ENCODE peak calls at places on chromosomes 4 and X, in nine cellular contexts. One of them, this sample, is unnamed. For H3K36me3, the result is how much of the 10 kb centered on the place peaks cover.

GRCh38 chrX:63032811-63033210 is 318.3 kb downstream of the SPIN4 start:
- DNase-seq in hepatocyte: no peak
- DNase-seq in tibial artery: no peak
- DNase-seq in kidney: no peak
- DNase-seq in fibroblast of lung: no peak
- DNase-seq in left ventricle myocardium inferior: no peak
- DNase-seq in body of pancreas: no peak
- DNase-seq in PC-9: no peak
- DNase-seq in stomach: no peak
- DNase-seq in this sample: no peak

GRCh38 chr4:96472103-96472867 is 632.4 kb downstream of the PDHA2 start:
- DNase-seq in hepatocyte: no peak
- DNase-seq in tibial artery: no peak
- DNase-seq in kidney: no peak
- DNase-seq in fibroblast of lung: peak
- DNase-seq in left ventricle myocardium inferior: no peak
- DNase-seq in body of pancreas: no peak
- DNase-seq in PC-9: peak
- DNase-seq in stomach: no peak
- DNase-seq in this sample: no peak

GRCh38 chrX:17372052-17372451 is 2.9 kb upstream of the NHS start:
- DNase-seq in hepatocyte: no peak
- DNase-seq in tibial artery: no peak
- DNase-seq in kidney: no peak
- DNase-seq in fibroblast of lung: no peak
- DNase-seq in left ventricle myocardium inferior: no peak
- DNase-seq in body of pancreas: no peak
- DNase-seq in PC-9: no peak
- DNase-seq in stomach: no peak
- DNase-seq in this sample: no peak

GRCh38 chr4:165324203-165324917 is 3.1 kb upstream of the MSMO1 start:
- DNase-seq in hepatocyte: peak
- DNase-seq in tibial artery: no peak
- DNase-seq in kidney: no peak
- DNase-seq in fibroblast of lung: no peak
- DNase-seq in left ventricle myocardium inferior: no peak
- DNase-seq in body of pancreas: no peak
- DNase-seq in PC-9: no peak
- DNase-seq in stomach: no peak
- DNase-seq in this sample: no peak

GRCh38 chrX:23789386-23790146 is 6.6 kb downstream of the SAT1 start:
- DNase-seq in hepatocyte: no peak
- DNase-seq in tibial artery: no peak
- DNase-seq in kidney: peak
- DNase-seq in fibroblast of lung: no peak
- DNase-seq in left ventricle myocardium inferior: no peak
- DNase-seq in body of pancreas: peak
- DNase-seq in PC-9: no peak
- DNase-seq in stomach: no peak
- DNase-seq in this sample: no peak

GRCh38 chrX:139559383-139560042 is 29.0 kb downstream of the F9 start:
- DNase-seq in hepatocyte: peak
- DNase-seq in tibial artery: no peak
- DNase-seq in kidney: no peak
- DNase-seq in fibroblast of lung: peak
- DNase-seq in left ventricle myocardium inferior: no peak
- DNase-seq in body of pancreas: peak
- DNase-seq in PC-9: peak
- DNase-seq in stomach: peak
- DNase-seq in this sample: peak

GRCh38 chr4:111632752-111633151 is 512.5 kb upstream of the FAM241A start:
- DNase-seq in hepatocyte: no peak
- DNase-seq in tibial artery: no peak
- DNase-seq in kidney: no peak
- DNase-seq in fibroblast of lung: peak
- DNase-seq in left ventricle myocardium inferior: no peak
- DNase-seq in body of pancreas: no peak
- DNase-seq in PC-9: no peak
- DNase-seq in stomach: no peak
- DNase-seq in this sample: no peak

GRCh38 chrX:39690541-39691415 is 407.0 kb downstream of the BCOR start:
- DNase-seq in hepatocyte: no peak
- DNase-seq in tibial artery: no peak
- DNase-seq in kidney: no peak
- DNase-seq in fibroblast of lung: no peak
- DNase-seq in left ventricle myocardium inferior: no peak
- DNase-seq in body of pancreas: no peak
- DNase-seq in PC-9: no peak
- DNase-seq in stomach: no peak
- DNase-seq in this sample: no peak

GRCh38 chr4:166816901-166817300 is 417.4 kb downstream of the SPOCK3 start:
- DNase-seq in hepatocyte: peak
- DNase-seq in tibial artery: no peak
- DNase-seq in kidney: no peak
- DNase-seq in fibroblast of lung: peak
- DNase-seq in left ventricle myocardium inferior: no peak
- DNase-seq in body of pancreas: no peak
- DNase-seq in PC-9: no peak
- DNase-seq in stomach: no peak
- DNase-seq in this sample: no peak

GRCh38 chr4:127251423-127251822 is 381.3 kb upstream of the INTU start:
- DNase-seq in hepatocyte: no peak
- DNase-seq in tibial artery: no peak
- DNase-seq in kidney: no peak
- DNase-seq in fibroblast of lung: peak
- DNase-seq in left ventricle myocardium inferior: no peak
- DNase-seq in body of pancreas: no peak
- DNase-seq in PC-9: no peak
- DNase-seq in stomach: no peak
- DNase-seq in this sample: no peak

GRCh38 chr4:54093609-54094240 is 6.2 kb upstream of the GSX2 start:
- DNase-seq in hepatocyte: no peak
- DNase-seq in tibial artery: no peak
- DNase-seq in kidney: no peak
- DNase-seq in fibroblast of lung: no peak
- DNase-seq in left ventricle myocardium inferior: no peak
- DNase-seq in body of pancreas: no peak
- DNase-seq in PC-9: no peak
- DNase-seq in stomach: no peak
- DNase-seq in this sample: no peak

GRCh38 chr4:129545599-129546278 is 449.8 kb downstream of the C4orf33 start:
- DNase-seq in hepatocyte: peak
- DNase-seq in tibial artery: peak
- DNase-seq in kidney: peak
- DNase-seq in fibroblast of lung: peak
- DNase-seq in left ventricle myocardium inferior: peak
- DNase-seq in body of pancreas: peak
- DNase-seq in PC-9: no peak
- DNase-seq in stomach: peak
- DNase-seq in this sample: no peak

GRCh38 chr4:140626982-140627381 is 58.2 kb upstream of the UCP1 start:
- DNase-seq in hepatocyte: no peak
- DNase-seq in tibial artery: no peak
- DNase-seq in kidney: no peak
- DNase-seq in fibroblast of lung: no peak
- DNase-seq in left ventricle myocardium inferior: no peak
- DNase-seq in body of pancreas: no peak
- DNase-seq in PC-9: no peak
- DNase-seq in stomach: no peak
- DNase-seq in this sample: no peak

GRCh38 chr4:14868426-14868825 is 133.9 kb upstream of the CPEB2 start:
- DNase-seq in hepatocyte: no peak
- DNase-seq in tibial artery: no peak
- DNase-seq in kidney: no peak
- DNase-seq in fibroblast of lung: no peak
- DNase-seq in left ventricle myocardium inferior: no peak
- DNase-seq in body of pancreas: no peak
- DNase-seq in PC-9: no peak
- DNase-seq in stomach: no peak
- DNase-seq in this sample: no peak

GRCh38 chr4:121822796-121823504 is 733 bp downstream of the CCNA2 start:
- DNase-seq in hepatocyte: peak
- DNase-seq in tibial artery: peak
- DNase-seq in kidney: no peak
- DNase-seq in fibroblast of lung: peak
- DNase-seq in left ventricle myocardium inferior: no peak
- DNase-seq in body of pancreas: peak
- DNase-seq in PC-9: peak
- DNase-seq in stomach: peak
- DNase-seq in this sample: peak
- TF ChIP-seq CTCF in hepatocyte: peak
- TF ChIP-seq CTCF in tibial artery: no peak
- TF ChIP-seq CTCF in kidney: no peak
- TF ChIP-seq CTCF in fibroblast of lung: peak
- TF ChIP-seq CTCF in left ventricle myocardium inferior: no peak
- TF ChIP-seq CTCF in body of pancreas: no peak
- TF ChIP-seq CTCF in PC-9: no peak
- TF ChIP-seq CTCF in stomach: no peak
- TF ChIP-seq CTCF in this sample: no peak

GRCh38 chrX:103407776-103408175 is 31.4 kb downstream of the BEX3 start:
- DNase-seq in hepatocyte: no peak
- DNase-seq in tibial artery: no peak
- DNase-seq in kidney: no peak
- DNase-seq in fibroblast of lung: no peak
- DNase-seq in left ventricle myocardium inferior: no peak
- DNase-seq in body of pancreas: no peak
- DNase-seq in PC-9: no peak
- DNase-seq in stomach: no peak
- DNase-seq in this sample: no peak

GRCh38 chrX:103400931-103401330 is 24.6 kb downstream of the BEX3 start:
- DNase-seq in hepatocyte: no peak
- DNase-seq in tibial artery: no peak
- DNase-seq in kidney: no peak
- DNase-seq in fibroblast of lung: no peak
- DNase-seq in left ventricle myocardium inferior: no peak
- DNase-seq in body of pancreas: no peak
- DNase-seq in PC-9: no peak
- DNase-seq in stomach: no peak
- DNase-seq in this sample: no peak

GRCh38 chrX:103406256-103406655 is 29.9 kb downstream of the BEX3 start:
- DNase-seq in hepatocyte: no peak
- DNase-seq in tibial artery: no peak
- DNase-seq in kidney: no peak
- DNase-seq in fibroblast of lung: no peak
- DNase-seq in left ventricle myocardium inferior: no peak
- DNase-seq in body of pancreas: no peak
- DNase-seq in PC-9: no peak
- DNase-seq in stomach: no peak
- DNase-seq in this sample: no peak

GRCh38 chrX:103405009-103405333 is 28.6 kb downstream of the BEX3 start:
- DNase-seq in hepatocyte: no peak
- DNase-seq in tibial artery: no peak
- DNase-seq in kidney: no peak
- DNase-seq in fibroblast of lung: no peak
- DNase-seq in left ventricle myocardium inferior: no peak
- DNase-seq in body of pancreas: no peak
- DNase-seq in PC-9: no peak
- DNase-seq in stomach: no peak
- DNase-seq in this sample: no peak

DNA sequence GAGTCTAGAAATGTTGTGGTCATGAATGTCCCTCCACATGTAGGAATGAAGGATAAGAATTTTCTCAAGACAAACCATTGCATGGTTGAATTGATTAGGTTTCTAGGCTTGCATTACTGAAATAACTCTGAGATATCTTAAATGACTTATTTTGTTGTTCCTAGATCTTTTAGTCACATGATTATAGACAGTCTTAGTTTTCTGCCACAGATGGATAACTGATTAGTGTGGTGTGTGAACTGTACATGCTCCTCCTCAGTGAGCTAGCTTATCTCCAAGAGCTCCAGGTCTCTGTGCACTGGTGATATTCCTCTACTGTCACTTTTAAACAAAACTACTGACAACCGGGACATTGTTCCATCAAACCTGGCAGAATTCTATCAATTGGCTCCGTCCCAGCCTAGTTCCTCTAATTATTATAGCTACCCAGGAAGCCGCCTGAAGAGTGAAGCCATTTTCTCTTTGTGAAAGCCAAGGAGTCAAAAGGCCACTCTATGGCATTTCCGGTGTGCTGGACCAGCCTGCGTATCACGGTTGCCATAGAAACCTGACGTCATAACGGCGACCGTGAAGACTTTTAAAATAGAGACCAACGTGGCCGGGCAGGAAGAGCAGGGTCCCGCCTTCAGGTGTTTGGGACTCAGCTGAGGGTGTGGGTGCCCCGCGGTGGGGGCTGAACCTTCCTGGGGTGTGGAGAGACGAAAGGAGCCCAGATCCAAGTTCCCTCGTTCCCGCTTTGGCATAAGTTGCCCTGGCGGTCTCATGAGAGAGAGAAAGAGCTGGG is 28.1 kb downstream of the BEX3 start:
- DNase-seq in hepatocyte: peak
- DNase-seq in tibial artery: peak
- DNase-seq in kidney: peak
- DNase-seq in fibroblast of lung: peak
- DNase-seq in left ventricle myocardium inferior: peak
- DNase-seq in body of pancreas: peak
- DNase-seq in PC-9: peak
- DNase-seq in stomach: peak
- DNase-seq in this sample: peak
- H3K4me3 ChIP-seq in hepatocyte: peak
- H3K4me3 ChIP-seq in tibial artery: peak
- H3K4me3 ChIP-seq in kidney: peak
- H3K4me3 ChIP-seq in fibroblast of lung: peak
- H3K4me3 ChIP-seq in left ventricle myocardium inferior: peak
- H3K4me3 ChIP-seq in body of pancreas: no peak
- H3K4me3 ChIP-seq in PC-9: peak
- H3K4me3 ChIP-seq in stomach: peak
- H3K4me3 ChIP-seq in this sample: peak

DNA sequence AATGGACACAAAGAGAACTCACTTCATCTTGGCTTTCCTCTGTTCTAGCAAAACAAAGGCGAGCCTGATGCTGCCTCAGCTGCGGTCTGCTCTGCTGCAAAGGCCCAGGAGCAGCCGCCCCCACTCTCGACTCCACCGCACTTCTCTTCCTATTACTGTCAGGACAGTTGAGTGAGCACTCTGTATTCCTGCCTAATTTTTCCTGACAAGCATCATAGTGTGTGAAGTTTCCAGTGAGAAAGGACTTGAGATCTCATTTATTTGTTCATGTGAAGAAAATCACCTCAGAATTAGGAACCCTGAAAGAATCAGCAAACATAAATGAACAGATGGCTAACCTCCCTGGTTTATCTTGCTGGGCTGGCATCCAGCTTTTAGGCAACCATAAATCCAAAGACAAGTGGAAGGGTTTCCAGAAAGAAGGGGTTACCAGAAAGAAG is 15.6 kb downstream of the SCARB2 start:
- DNase-seq in hepatocyte: peak
- DNase-seq in tibial artery: no peak
- DNase-seq in kidney: peak
- DNase-seq in fibroblast of lung: peak
- DNase-seq in left ventricle myocardium inferior: peak
- DNase-seq in body of pancreas: peak
- DNase-seq in PC-9: no peak
- DNase-seq in stomach: no peak
- DNase-seq in this sample: no peak
- H3K36me3 ChIP-seq in hepatocyte: under half
- H3K36me3 ChIP-seq in tibial artery: under half
- H3K36me3 ChIP-seq in kidney: under half
- H3K36me3 ChIP-seq in fibroblast of lung: under half
- H3K36me3 ChIP-seq in left ventricle myocardium inferior: under half
- H3K36me3 ChIP-seq in body of pancreas: under half
- H3K36me3 ChIP-seq in PC-9: under half
- H3K36me3 ChIP-seq in stomach: under half
- H3K36me3 ChIP-seq in this sample: under half

GRCh38 chr4:180840142-180840541 is 1403.1 kb upstream of the TENM3 start:
- DNase-seq in hepatocyte: no peak
- DNase-seq in tibial artery: no peak
- DNase-seq in kidney: no peak
- DNase-seq in fibroblast of lung: no peak
- DNase-seq in left ventricle myocardium inferior: no peak
- DNase-seq in body of pancreas: no peak
- DNase-seq in PC-9: no peak
- DNase-seq in stomach: no peak
- DNase-seq in this sample: no peak
- TF ChIP-seq CTCF in hepatocyte: no peak
- TF ChIP-seq CTCF in tibial artery: no peak
- TF ChIP-seq CTCF in kidney: no peak
- TF ChIP-seq CTCF in fibroblast of lung: no peak
- TF ChIP-seq CTCF in left ventricle myocardium inferior: no peak
- TF ChIP-seq CTCF in body of pancreas: no peak
- TF ChIP-seq CTCF in PC-9: no peak
- TF ChIP-seq CTCF in stomach: no peak
- TF ChIP-seq CTCF in this sample: no peak

This sample was measured in Caco-2.